ENCODE peak calls at places on chromosomes 12 and 14, in four cellular contexts. X, O, C and V are unnamed samples.

GRCh38 chr12:113072136-113072535 is 15.6 kb downstream of the DTX1 start:
- DNase-seq in X (no peak), O (no peak), C (no peak), V (no peak)

GRCh38 chr12:45049912-45050318 is 984 bp downstream of the DBX2 start:
- DNase-seq in X (peak), O (no peak), C (no peak), V (peak)

GRCh38 chr14:93929657-93930056 is 2.5 kb downstream of the FAM181A start:
- DNase-seq in X (no peak), O (no peak), C (no peak), V (no peak)

GRCh38 chr12:113860059-113860820 is 105.9 kb downstream of the RBM19 start:
- DNase-seq in X (no peak), O (no peak), C (peak), V (peak)

GRCh38 chr12:101743724-101744472 is 4.6 kb upstream of the SYCP3 start:
- DNase-seq in X (no peak), O (no peak), C (no peak), V (no peak)

GRCh38 chr14:95516554-95517209 is at the start of gene SYNE3:
- DNase-seq in X (peak), O (peak), C (no peak), V (no peak)

GRCh38 chr14:22551597-22551982 is 37.4 kb downstream of the DAD1 start:
- DNase-seq in X (no peak), O (no peak), C (no peak), V (no peak)

GRCh38 chr14:40447032-40447431 is 1014.8 kb upstream of the FBXO33 start:
- DNase-seq in X (no peak), O (no peak), C (no peak), V (no peak)

GRCh38 chr14:76699209-76699608 is 62.1 kb upstream of the VASH1 start:
- DNase-seq in X (no peak), O (no peak), C (no peak), V (no peak)

GRCh38 chr12:77357654-77358053 is 292.3 kb upstream of the E2F7 start:
- DNase-seq in X (no peak), O (no peak), C (no peak), V (no peak)

GRCh38 chr14:75295061-75295461 is 16.4 kb downstream of the FOS start:
- DNase-seq in X (peak), O (no peak), C (peak), V (peak)